ENCODE peak calls at places on chromosomes 4 and X, in six cellular contexts. Q is SJSA1, V is astrocyte of the hippocampus, S is psoas muscle, C is kidney glomerular epithelial cell, E is HL-60. F is an unnamed sample.

GRCh38 chrX:69387559-69388487 is 116.3 kb upstream of the NALF2 start:
- DNase-seq in S (peak), Q (peak), E (no peak), V (peak), C (peak), F (peak)

GRCh38 chr4:113316879-113317278 is 267.4 kb downstream of the ANK2 start:
- DNase-seq in Q (no peak), S (no peak), C (no peak), E (no peak), V (peak), F (no peak)

GRCh38 chr4:176270669-176271068 is 1.6 kb upstream of the ASB5 start:
- DNase-seq in S (peak), Q (peak), E (no peak), C (peak), V (peak), F (no peak)

GRCh38 chr4:7124643-7125442 is 57.0 kb upstream of the GRPEL1 start:
- DNase-seq in C (peak), E (no peak), V (peak), S (peak), Q (no peak), F (peak)

GRCh38 chr4:8391972-8392371 is 48.6 kb downstream of the ACOX3 start:
- DNase-seq in C (peak), S (peak), Q (peak), V (peak), E (no peak), F (peak)

GRCh38 chrX:123962794-123963373 is 1.4 kb downstream of the STAG2 start:
- DNase-seq in V (peak), E (peak), C (peak), S (peak), Q (peak), F (peak)

GRCh38 chr4:25258980-25259578 is 25.2 kb downstream of the PI4K2B start:
- DNase-seq in S (no peak), C (peak), V (peak), Q (no peak), E (no peak), F (no peak)

GRCh38 chr4:119679251-119679650 is 50.6 kb upstream of the PDE5A start:
- DNase-seq in C (no peak), V (peak), Q (no peak), S (no peak), E (no peak), F (no peak)

GRCh38 chr4:169604131-169604900 is 8.1 kb downstream of the NEK1 start:
- DNase-seq in C (peak), Q (peak), E (no peak), V (peak), S (no peak), F (no peak)

GRCh38 chrX:13076176-13076956 is 31.9 kb upstream of the FAM9C start:
- DNase-seq in E (no peak), V (no peak), Q (no peak), C (no peak), S (no peak), F (no peak)

GRCh38 chr4:8709729-8710360 is 117.3 kb downstream of the CPZ start:
- DNase-seq in C (no peak), Q (no peak), V (no peak), E (no peak), S (peak), F (no peak)

GRCh38 chrX:152632445-152633097 is 5.1 kb upstream of the GABRQ start:
- DNase-seq in C (no peak), E (no peak), S (no peak), V (peak), Q (peak), F (peak)

GRCh38 chr4:137543198-137543597 is 10.9 kb upstream of the PCDH18 start:
- DNase-seq in E (no peak), C (no peak), Q (no peak), V (no peak), S (no peak), F (no peak)

GRCh38 chr4:127782275-127783025 is at the start of gene HSPA4L:
- DNase-seq in C (peak), V (no peak), Q (peak), S (peak), E (peak), F (peak)

GRCh38 chr4:153488719-153489384 is 22.7 kb downstream of the TMEM131L start:
- DNase-seq in V (no peak), Q (no peak), C (peak), S (peak), E (no peak), F (peak)

GRCh38 chr4:8351931-8352367 is 82.4 kb downstream of the HTRA3 start:
- DNase-seq in S (peak), Q (peak), V (peak), E (no peak), C (peak), F (no peak)

GRCh38 chr4:53647547-53647946 is 56.3 kb upstream of the LNX1 start:
- DNase-seq in V (no peak), Q (no peak), S (no peak), E (no peak), C (no peak), F (no peak)

GRCh38 chrX:103453655-103454054 is 65.6 kb downstream of the RAB40A start:
- DNase-seq in E (no peak), C (peak), V (peak), Q (peak), S (no peak), F (no peak)

GRCh38 chr4:102610476-102610875 is 109.3 kb downstream of the NFKB1 start:
- DNase-seq in C (no peak), E (no peak), Q (no peak), V (no peak), S (no peak), F (no peak)

GRCh38 chr4:11404431-11404830 is 24.3 kb downstream of the HS3ST1 start:
- DNase-seq in V (no peak), C (no peak), E (no peak), S (no peak), Q (no peak), F (no peak)

GRCh38 chr4:43763029-43763610 is 685.5 kb downstream of the KCTD8 start:
- DNase-seq in C (peak), E (no peak), V (peak), Q (no peak), S (no peak), F (no peak)

GRCh38 chr4:26141916-26142638 is 178.7 kb upstream of the RBPJ start:
- DNase-seq in E (peak), Q (no peak), V (peak), S (peak), C (no peak), F (no peak)

GRCh38 chrX:46575991-46576392 is 2.4 kb downstream of the CHST7 start:
- DNase-seq in V (no peak), E (no peak), C (no peak), Q (no peak), S (peak), F (peak)

GRCh38 chr4:13837228-13837627 is 209.7 kb upstream of the BOD1L1 start:
- DNase-seq in S (no peak), E (no peak), V (no peak), Q (no peak), C (no peak), F (no peak)

GRCh38 chr4:71288875-71289274 is 49.9 kb upstream of the SLC4A4 start:
- DNase-seq in Q (no peak), E (no peak), S (no peak), V (no peak), C (no peak), F (no peak)

GRCh38 chrX:10755477-10756334 is 135.3 kb upstream of the MID1 start:
- DNase-seq in S (no peak), E (no peak), V (peak), Q (peak), C (peak), F (no peak)

GRCh38 chr4:168076989-168077725 is 15.2 kb upstream of the ANXA10 start:
- DNase-seq in E (peak), C (peak), S (no peak), Q (peak), V (peak), F (peak)

GRCh38 chrX:149453030-149453429 is 52.1 kb downstream of the IDS start:
- DNase-seq in S (no peak), V (peak), C (peak), Q (peak), E (no peak), F (no peak)

GRCh38 chr4:25713812-25714211 is 58.2 kb downstream of the SLC34A2 start:
- DNase-seq in V (no peak), S (no peak), E (no peak), Q (no peak), C (no peak), F (no peak)

GRCh38 chrX:48083212-48083611 is 11.8 kb upstream of the ZNF630 start:
- DNase-seq in E (no peak), C (peak), Q (peak), S (no peak), V (peak), F (peak)

GRCh38 chr4:98786866-98787265 is 128.5 kb upstream of the TSPAN5 start:
- DNase-seq in S (no peak), Q (no peak), V (no peak), E (no peak), C (no peak), F (no peak)

GRCh38 chr4:142427456-142427855 is 418.6 kb downstream of the INPP4B start:
- DNase-seq in V (peak), E (no peak), S (no peak), Q (no peak), C (no peak), F (no peak)

GRCh38 chrX:80751456-80751855 is 58.2 kb downstream of the BRWD3 start:
- DNase-seq in Q (no peak), V (no peak), E (no peak), S (no peak), C (no peak), F (no peak)

GRCh38 chrX:154805696-154806091 is 409 bp upstream of the MPP1 start:
- DNase-seq in S (no peak), Q (no peak), V (peak), E (no peak), C (no peak), F (no peak)

GRCh38 chr4:62232755-62233280 is 1032.7 kb downstream of the ADGRL3 start:
- DNase-seq in S (no peak), C (no peak), E (no peak), Q (no peak), V (no peak), F (no peak)